ENCODE peak calls at places on chromosomes 11 and 22, in eight cellular contexts. One of them, this sample, is unnamed. For H3K9me3, the result is how much of the 10 kb centered on the place peaks cover.

GRCh38 chr11:45162916-45163879 is 16.8 kb downstream of the PRDM11 start:
- DNase-seq in A549: no peak
- DNase-seq in IMR-90: no peak
- DNase-seq in DND-41: no peak
- DNase-seq in pancreas: no peak
- DNase-seq in GM23248: no peak
- DNase-seq in thoracic aorta: no peak
- DNase-seq in ovary: no peak
- DNase-seq in this sample: no peak

GRCh38 chr11:118358071-118358470 is 1.3 kb upstream of the UBE4A start:
- DNase-seq in A549: no peak
- DNase-seq in IMR-90: no peak
- DNase-seq in DND-41: no peak
- DNase-seq in pancreas: no peak
- DNase-seq in GM23248: peak
- DNase-seq in thoracic aorta: no peak
- DNase-seq in ovary: no peak
- DNase-seq in this sample: no peak

GRCh38 chr22:42461511-42461910 is 29.3 kb upstream of the NFAM1 start:
- DNase-seq in A549: no peak
- DNase-seq in IMR-90: no peak
- DNase-seq in DND-41: no peak
- DNase-seq in pancreas: no peak
- DNase-seq in GM23248: no peak
- DNase-seq in thoracic aorta: no peak
- DNase-seq in ovary: no peak
- DNase-seq in this sample: no peak

GRCh38 chr11:36398261-36398953 is 102.3 kb downstream of the PRR5L start:
- DNase-seq in A549: no peak
- DNase-seq in IMR-90: no peak
- DNase-seq in DND-41: no peak
- DNase-seq in pancreas: no peak
- DNase-seq in GM23248: no peak
- DNase-seq in thoracic aorta: no peak
- DNase-seq in ovary: no peak
- DNase-seq in this sample: no peak

GRCh38 chr11:131351848-131352247 is 18.6 kb upstream of the NTM start:
- DNase-seq in A549: no peak
- DNase-seq in IMR-90: no peak
- DNase-seq in DND-41: no peak
- DNase-seq in pancreas: no peak
- DNase-seq in GM23248: no peak
- DNase-seq in thoracic aorta: no peak
- DNase-seq in ovary: no peak
- DNase-seq in this sample: no peak

GRCh38 chr22:50303515-50303847 is 4.0 kb downstream of the PLXNB2 start:
- DNase-seq in A549: no peak
- DNase-seq in IMR-90: no peak
- DNase-seq in DND-41: no peak
- DNase-seq in pancreas: no peak
- DNase-seq in GM23248: no peak
- DNase-seq in thoracic aorta: no peak
- DNase-seq in ovary: peak
- DNase-seq in this sample: no peak

GRCh38 chr11:122430490-122430889 is 225.0 kb upstream of the UBASH3B start:
- DNase-seq in A549: no peak
- DNase-seq in IMR-90: no peak
- DNase-seq in DND-41: no peak
- DNase-seq in pancreas: no peak
- DNase-seq in GM23248: no peak
- DNase-seq in thoracic aorta: no peak
- DNase-seq in ovary: no peak
- DNase-seq in this sample: no peak

GRCh38 chr22:39800790-39801540 is 92.6 kb downstream of the ENTHD1 start:
- DNase-seq in A549: no peak
- DNase-seq in IMR-90: no peak
- DNase-seq in DND-41: no peak
- DNase-seq in pancreas: no peak
- DNase-seq in GM23248: no peak
- DNase-seq in thoracic aorta: no peak
- DNase-seq in ovary: no peak
- DNase-seq in this sample: no peak

GRCh38 chr11:58525037-58525614 is 17.2 kb upstream of the OR5B21 start:
- DNase-seq in A549: no peak
- DNase-seq in IMR-90: no peak
- DNase-seq in DND-41: peak
- DNase-seq in pancreas: no peak
- DNase-seq in GM23248: no peak
- DNase-seq in thoracic aorta: no peak
- DNase-seq in ovary: no peak
- DNase-seq in this sample: peak

GRCh38 chr11:69659591-69659990 is 15.6 kb downstream of the LTO1 start:
- DNase-seq in A549: no peak
- DNase-seq in IMR-90: no peak
- DNase-seq in DND-41: no peak
- DNase-seq in pancreas: no peak
- DNase-seq in GM23248: no peak
- DNase-seq in thoracic aorta: no peak
- DNase-seq in ovary: no peak
- DNase-seq in this sample: no peak

GRCh38 chr11:2890466-2891241 is 5.1 kb upstream of the CDKN1C start:
- DNase-seq in A549: no peak
- DNase-seq in IMR-90: peak
- DNase-seq in DND-41: no peak
- DNase-seq in pancreas: peak
- DNase-seq in GM23248: no peak
- DNase-seq in thoracic aorta: no peak
- DNase-seq in ovary: peak
- DNase-seq in this sample: no peak

GRCh38 chr11:61477734-61478148 is 30.8 kb upstream of the LRRC10B start:
- DNase-seq in A549: peak
- DNase-seq in IMR-90: no peak
- DNase-seq in DND-41: peak
- DNase-seq in pancreas: no peak
- DNase-seq in GM23248: peak
- DNase-seq in thoracic aorta: no peak
- DNase-seq in ovary: peak
- DNase-seq in this sample: peak

GRCh38 chr22:43643362-43643761 is 168.7 kb downstream of the EFCAB6 start:
- DNase-seq in A549: no peak
- DNase-seq in IMR-90: no peak
- DNase-seq in DND-41: no peak
- DNase-seq in pancreas: no peak
- DNase-seq in GM23248: no peak
- DNase-seq in thoracic aorta: no peak
- DNase-seq in ovary: no peak
- DNase-seq in this sample: no peak

GRCh38 chr11:101915811-101916291 is 471 bp downstream of the ANGPTL5 start:
- DNase-seq in A549: peak
- DNase-seq in IMR-90: peak
- DNase-seq in DND-41: no peak
- DNase-seq in pancreas: no peak
- DNase-seq in GM23248: peak
- DNase-seq in thoracic aorta: no peak
- DNase-seq in ovary: no peak
- DNase-seq in this sample: peak

GRCh38 chr22:50190182-50190951 is 4.7 kb downstream of the TRABD start:
- DNase-seq in A549: peak
- DNase-seq in IMR-90: no peak
- DNase-seq in DND-41: peak
- DNase-seq in pancreas: peak
- DNase-seq in GM23248: peak
- DNase-seq in thoracic aorta: no peak
- DNase-seq in ovary: peak
- DNase-seq in this sample: peak

GRCh38 chr22:27405672-27406388 is 395.7 kb downstream of the MN1 start:
- DNase-seq in A549: peak
- DNase-seq in IMR-90: peak
- DNase-seq in DND-41: peak
- DNase-seq in pancreas: peak
- DNase-seq in GM23248: peak
- DNase-seq in thoracic aorta: no peak
- DNase-seq in ovary: peak
- DNase-seq in this sample: peak

GRCh38 chr22:20130319-20130718 is 1.3 kb upstream of the ZDHHC8 start:
- DNase-seq in A549: no peak
- DNase-seq in IMR-90: no peak
- DNase-seq in DND-41: peak
- DNase-seq in pancreas: no peak
- DNase-seq in GM23248: no peak
- DNase-seq in thoracic aorta: no peak
- DNase-seq in ovary: no peak
- DNase-seq in this sample: peak

GRCh38 chr11:118522571-118523072 is 4.7 kb upstream of the TTC36 start:
- DNase-seq in A549: peak
- DNase-seq in IMR-90: peak
- DNase-seq in DND-41: no peak
- DNase-seq in pancreas: no peak
- DNase-seq in GM23248: peak
- DNase-seq in thoracic aorta: no peak
- DNase-seq in ovary: no peak
- DNase-seq in this sample: no peak

GRCh38 chr11:26827567-26828037 is 105.7 kb upstream of the SLC5A12 start:
- DNase-seq in A549: no peak
- DNase-seq in IMR-90: peak
- DNase-seq in DND-41: no peak
- DNase-seq in pancreas: no peak
- DNase-seq in GM23248: no peak
- DNase-seq in thoracic aorta: no peak
- DNase-seq in ovary: no peak
- DNase-seq in this sample: no peak

DNA sequence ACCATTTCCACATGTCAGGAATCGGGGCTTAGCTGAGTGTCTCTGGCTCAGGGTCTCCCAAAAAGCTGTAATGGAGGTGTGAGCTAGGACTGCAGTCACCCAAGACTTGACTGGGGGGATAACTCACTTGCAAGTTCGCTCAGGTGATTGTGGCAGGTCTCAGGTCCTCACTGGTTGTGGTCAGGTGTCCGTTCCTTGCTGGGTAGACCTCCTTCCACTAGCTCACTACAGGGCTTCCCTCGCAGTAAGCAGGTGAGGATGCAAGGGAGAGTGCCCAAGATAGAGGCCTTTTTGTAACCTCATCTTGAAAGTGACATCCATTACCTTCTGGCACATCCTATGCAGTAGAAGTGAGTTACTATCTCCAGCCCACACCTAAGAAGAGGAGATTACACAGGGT is 29.5 kb downstream of the C11orf58 start:
- DNase-seq in A549: no peak
- DNase-seq in IMR-90: no peak
- DNase-seq in DND-41: no peak
- DNase-seq in pancreas: no peak
- DNase-seq in GM23248: no peak
- DNase-seq in thoracic aorta: no peak
- DNase-seq in ovary: no peak
- DNase-seq in this sample: no peak
- H3K4me3 ChIP-seq in A549: no peak
- H3K4me3 ChIP-seq in IMR-90: no peak
- H3K4me3 ChIP-seq in DND-41: no peak
- H3K4me3 ChIP-seq in pancreas: no peak
- H3K4me3 ChIP-seq in GM23248: no peak
- H3K4me3 ChIP-seq in thoracic aorta: no peak
- H3K4me3 ChIP-seq in ovary: no peak
- H3K4me3 ChIP-seq in this sample: no peak

DNA sequence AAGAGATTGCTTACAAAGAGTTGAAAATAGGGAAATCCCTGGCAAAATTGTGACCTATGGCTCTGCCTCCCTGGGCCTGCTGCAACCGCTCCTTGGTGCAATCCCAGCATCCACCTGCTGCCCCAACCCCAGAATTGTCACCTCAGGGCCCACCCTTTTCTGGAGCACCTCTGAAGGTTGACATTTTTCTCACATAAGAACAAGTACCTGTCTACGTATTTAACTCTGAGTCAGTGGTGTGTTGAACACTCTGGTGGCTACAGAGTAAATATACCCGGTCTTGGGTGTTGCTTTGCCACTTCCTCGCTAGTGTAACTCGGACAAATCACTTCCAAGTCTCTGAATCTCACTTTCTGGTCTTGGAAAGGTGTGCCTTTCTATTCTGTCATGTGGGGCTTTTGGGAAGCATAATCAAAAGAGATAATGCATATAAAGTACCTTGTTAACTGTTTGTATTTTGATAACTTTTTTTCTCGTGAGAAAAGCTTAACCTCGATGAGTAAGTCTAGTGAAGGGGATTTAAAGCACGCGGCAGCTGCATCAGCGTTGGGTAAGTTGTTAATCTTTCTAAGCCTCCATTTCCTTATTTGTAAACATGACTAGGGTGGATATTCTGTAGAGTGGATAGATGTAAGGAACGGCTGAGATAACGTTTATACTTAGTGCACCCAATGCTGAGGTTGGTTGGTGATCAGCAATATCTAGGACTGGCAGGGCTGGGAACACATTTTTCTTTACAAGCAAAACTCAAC is 881.2 kb downstream of the OPCML start:
- DNase-seq in A549: no peak
- DNase-seq in IMR-90: no peak
- DNase-seq in DND-41: no peak
- DNase-seq in pancreas: no peak
- DNase-seq in GM23248: no peak
- DNase-seq in thoracic aorta: no peak
- DNase-seq in ovary: no peak
- DNase-seq in this sample: no peak
- H3K9me3 ChIP-seq in A549: under half
- H3K9me3 ChIP-seq in IMR-90: under half
- H3K9me3 ChIP-seq in DND-41: under half
- H3K9me3 ChIP-seq in pancreas: under half
- H3K9me3 ChIP-seq in GM23248: under half
- H3K9me3 ChIP-seq in thoracic aorta: under half
- H3K9me3 ChIP-seq in ovary: under half
- H3K9me3 ChIP-seq in this sample: under half

GRCh38 chr11:67441731-67442401 is 1.4 kb downstream of the CORO1B start:
- DNase-seq in A549: no peak
- DNase-seq in IMR-90: no peak
- DNase-seq in DND-41: peak
- DNase-seq in pancreas: no peak
- DNase-seq in GM23248: no peak
- DNase-seq in thoracic aorta: no peak
- DNase-seq in ovary: no peak
- DNase-seq in this sample: no peak
- H3K4me3 ChIP-seq in A549: no peak
- H3K4me3 ChIP-seq in IMR-90: no peak
- H3K4me3 ChIP-seq in DND-41: no peak
- H3K4me3 ChIP-seq in pancreas: no peak
- H3K4me3 ChIP-seq in GM23248: peak
- H3K4me3 ChIP-seq in thoracic aorta: no peak
- H3K4me3 ChIP-seq in ovary: no peak
- H3K4me3 ChIP-seq in this sample: no peak

DNA sequence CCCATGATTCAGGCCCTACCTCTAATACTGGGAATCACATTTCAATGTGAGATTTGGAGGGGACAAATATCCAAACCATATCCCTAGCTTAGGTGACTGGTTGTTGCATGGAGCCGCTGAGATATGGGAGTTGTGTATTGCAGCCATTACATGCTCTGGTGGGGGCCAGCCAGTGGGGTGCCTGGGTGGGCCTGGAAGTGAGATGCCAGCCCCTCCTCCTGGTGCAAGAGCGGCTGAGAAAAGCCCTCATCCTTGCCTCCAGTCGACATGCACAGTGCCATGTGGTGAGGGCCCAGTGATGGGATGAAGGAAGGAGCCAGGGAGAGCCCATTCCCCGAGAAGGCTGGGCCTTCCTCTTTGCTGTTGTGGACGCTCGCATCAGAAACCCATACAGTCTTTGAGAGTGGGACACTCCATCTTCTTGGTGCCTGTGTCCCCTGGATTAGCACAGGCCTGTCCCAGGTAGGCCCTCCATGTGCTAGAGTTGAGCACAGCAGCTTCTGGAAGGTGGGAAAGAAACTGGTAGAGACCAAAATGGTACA is 1043.0 kb downstream of the TBC1D22A start:
- DNase-seq in A549: no peak
- DNase-seq in IMR-90: no peak
- DNase-seq in DND-41: no peak
- DNase-seq in pancreas: no peak
- DNase-seq in GM23248: no peak
- DNase-seq in thoracic aorta: no peak
- DNase-seq in ovary: no peak
- DNase-seq in this sample: no peak
- H3K9me3 ChIP-seq in A549: under half
- H3K9me3 ChIP-seq in IMR-90: under half
- H3K9me3 ChIP-seq in DND-41: under half
- H3K9me3 ChIP-seq in pancreas: under half
- H3K9me3 ChIP-seq in GM23248: under half
- H3K9me3 ChIP-seq in thoracic aorta: under half
- H3K9me3 ChIP-seq in ovary: under half
- H3K9me3 ChIP-seq in this sample: under half